ENCODE peak calls at places on chromosome 17, in ten cellular contexts. L is IMR-90; W is colonic mucosa; Z is CD4-positive, alpha-beta memory T cell; O is Peyer's patch; P is lung; X is testis; J is pancreas; U is H1; M is right cardiac atrium. K is an unnamed sample.

GRCh38 chr17:55576237-55576998 is 65.2 kb upstream of the SMIM36 start:
- DNase-seq in M (peak; percentile 54), J (no peak), U (no peak), W (no peak), L (peak; percentile 75), P (no peak), X (no peak), Z (peak; percentile 7), O (no peak), K (no peak)

GRCh38 chr17:72125742-72126141 is 4.9 kb downstream of the SOX9 start:
- DNase-seq in X (no peak), L (peak; percentile 62), M (no peak), W (no peak), J (no peak), P (no peak), Z (no peak), O (no peak), U (no peak), K (no peak)

GRCh38 chr17:42553161-42553818 is 567 bp downstream of the HSD17B1 start:
- DNase-seq in M (peak; percentile 67), Z (no peak), J (no peak), P (no peak), W (no peak), L (no peak), U (no peak), O (no peak), X (peak; percentile 83), K (no peak)

GRCh38 chr17:37045271-37045946 is 96.7 kb downstream of the AATF start:
- DNase-seq in O (no peak), W (no peak), L (no peak), X (no peak), P (no peak), U (no peak), J (no peak), Z (no peak), M (no peak), K (no peak)

GRCh38 chr17:52128721-52129120 is 29.8 kb downstream of the CA10 start:
- DNase-seq in U (no peak), J (no peak), P (no peak), W (no peak), M (no peak), X (no peak), O (no peak), Z (no peak), L (no peak), K (no peak)

GRCh38 chr17:70886648-70887047 is 717.3 kb downstream of the KCNJ2 start:
- DNase-seq in M (no peak), O (no peak), L (no peak), U (no peak), X (no peak), J (no peak), W (no peak), P (no peak), Z (no peak), K (no peak)

GRCh38 chr17:41483991-41484826 is 3.3 kb upstream of the KRT35 start:
- DNase-seq in O (no peak), U (no peak), X (no peak), L (peak; percentile 37), M (no peak), P (no peak), J (no peak), Z (no peak), W (no peak), K (no peak)

GRCh38 chr17:32370426-32370825 is 20.5 kb downstream of the ZNF207 start:
- DNase-seq in O (no peak), X (no peak), J (no peak), W (no peak), Z (no peak), U (no peak), L (no peak), P (no peak), M (no peak), K (no peak)

GRCh38 chr17:4186244-4186920 is 43.4 kb downstream of the CYB5D2 start:
- DNase-seq in L (no peak), J (no peak), O (no peak), P (no peak), U (no peak), M (no peak), W (no peak), X (peak; percentile 46), Z (no peak), K (no peak)

GRCh38 chr17:4188076-4188475 is 45.1 kb downstream of the CYB5D2 start:
- DNase-seq in Z (no peak), O (no peak), M (no peak), P (no peak), J (no peak), X (no peak), L (no peak), U (no peak), W (no peak), K (no peak)

GRCh38 chr17:4189280-4189679 is 46.3 kb downstream of the CYB5D2 start:
- DNase-seq in Z (peak; percentile 18), W (no peak), M (no peak), O (no peak), X (no peak), U (no peak), L (no peak), P (no peak), J (no peak), K (no peak)

GRCh38 chr17:4185656-4186055 is 42.7 kb downstream of the CYB5D2 start:
- DNase-seq in Z (no peak), X (no peak), J (no peak), L (no peak), W (no peak), O (no peak), M (no peak), P (no peak), U (no peak), K (no peak)

GRCh38 chr17:4187076-4187475 is 44.1 kb downstream of the CYB5D2 start:
- DNase-seq in L (no peak), Z (no peak), O (no peak), P (no peak), U (no peak), W (no peak), M (no peak), X (no peak), J (no peak), K (no peak)
- H3K27ac ChIP-seq in L (no peak overlapping the region), Z (no peak overlapping the region), O (no peak overlapping the region), P (no peak overlapping the region), U (peak overlapping the region; percentile 35), W (no peak overlapping the region), M (no peak overlapping the region), X (no peak overlapping the region), J (no peak overlapping the region), K (no peak overlapping the region)

DNA sequence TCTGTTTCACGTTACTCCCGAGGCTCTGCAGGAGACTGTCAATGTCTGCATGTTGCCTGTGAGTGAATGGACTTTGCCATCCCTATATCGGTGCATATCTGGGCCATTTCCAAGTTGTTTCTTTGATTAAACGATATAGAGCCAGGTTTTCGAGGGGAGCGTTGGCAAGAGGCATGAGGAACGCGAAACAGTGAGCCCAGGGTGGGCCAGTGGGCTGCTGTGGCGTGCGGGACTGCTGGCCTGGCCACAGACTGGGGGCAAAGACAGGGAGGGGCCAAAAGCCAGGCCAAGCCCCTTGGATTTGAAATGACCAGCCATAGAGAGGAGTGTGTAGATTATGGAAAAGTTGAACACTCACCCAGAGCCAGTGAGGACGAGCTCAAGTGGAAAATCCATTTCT is 3.5 kb downstream of the CRHR1 start:
- DNase-seq in X (no peak), J (no peak), M (no peak), W (no peak), P (no peak), L (no peak), Z (no peak), O (no peak), U (no peak), K (no peak)
- H3K27me3 ChIP-seq in X (no peaks in the 10 kb centered on the region), J (no peaks in the 10 kb centered on the region), M (no peaks in the 10 kb centered on the region), W (peaks cover 42% of the 10 kb centered on the region), P (peaks cover 4% of the 10 kb centered on the region), L (peaks cover 82% of the 10 kb centered on the region), Z (peaks cover 4% of the 10 kb centered on the region), O (peaks cover 7% of the 10 kb centered on the region), U (peaks cover 12% of the 10 kb centered on the region), K (peaks cover 19% of the 10 kb centered on the region)

DNA sequence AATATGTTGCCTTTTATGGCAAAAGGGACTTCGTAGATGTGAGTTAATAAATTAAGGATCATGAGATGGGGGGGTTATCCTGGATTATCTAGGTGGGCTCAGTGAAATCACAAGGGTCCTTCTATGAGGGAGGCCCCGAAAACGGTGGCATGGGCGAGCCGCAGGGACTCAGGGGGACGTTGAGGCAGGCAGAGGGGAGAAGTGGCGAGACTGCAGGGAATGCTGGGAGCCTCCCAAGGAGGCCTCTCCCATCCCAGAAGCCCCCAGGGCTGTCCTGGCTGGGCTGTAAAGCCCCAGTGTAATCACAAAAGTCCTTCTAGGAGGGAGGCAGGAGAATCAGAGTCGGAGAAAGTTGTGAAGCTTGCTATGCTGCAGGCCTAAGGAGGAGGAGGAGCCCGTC is 35.0 kb downstream of the ITGAE start:
- DNase-seq in J (no peak), W (no peak), O (no peak), M (no peak), L (no peak), U (no peak), P (no peak), Z (no peak), X (no peak), K (no peak)
- H3K27ac ChIP-seq in J (no peak overlapping the region), W (no peak overlapping the region), O (peak overlapping the region; percentile 64), M (no peak overlapping the region), L (no peak overlapping the region), U (no peak overlapping the region), P (no peak overlapping the region), Z (peak overlapping the region; percentile 42), X (no peak overlapping the region), K (peak overlapping the region; percentile 47)

GRCh38 chr17:50570516-50570915 is 10.0 kb downstream of the CACNA1G start:
- DNase-seq in U (no peak), O (no peak), J (no peak), P (no peak), M (no peak), Z (no peak), X (no peak), L (no peak), W (no peak), K (no peak)

GRCh38 chr17:50565559-50566350 is 5.2 kb downstream of the CACNA1G start:
- DNase-seq in U (no peak), M (no peak), O (no peak), J (no peak), P (no peak), W (no peak), X (no peak), L (peak; percentile 4), Z (peak; percentile 45), K (no peak)

GRCh38 chr17:50569592-50569991 is 9.1 kb downstream of the CACNA1G start:
- DNase-seq in X (no peak), O (no peak), W (no peak), M (no peak), J (no peak), Z (no peak), P (no peak), U (no peak), L (no peak), K (no peak)

GRCh38 chr17:50571681-50572080 is 11.2 kb downstream of the CACNA1G start:
- DNase-seq in Z (no peak), J (no peak), M (no peak), W (no peak), X (no peak), P (no peak), L (no peak), O (no peak), U (no peak), K (no peak)

DNA sequence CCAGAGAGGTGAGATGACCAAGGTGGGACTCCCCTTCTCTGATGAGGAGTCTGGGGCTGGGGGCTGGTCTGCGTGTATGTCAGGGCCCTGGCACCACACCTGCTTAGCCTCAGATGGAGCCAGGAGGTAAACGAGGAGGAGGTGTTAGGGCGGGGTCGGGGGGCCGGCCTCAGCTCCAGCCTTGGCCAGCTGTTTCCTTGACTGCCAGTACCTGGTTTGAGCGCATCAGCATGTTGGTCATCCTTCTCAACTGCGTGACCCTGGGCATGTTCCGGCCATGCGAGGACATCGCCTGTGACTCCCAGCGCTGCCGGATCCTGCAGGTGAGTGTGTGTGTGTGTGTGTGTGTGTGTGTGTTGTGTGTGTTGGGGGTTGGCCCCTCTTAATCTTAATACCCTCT is 8.1 kb downstream of the CACNA1G start:
- DNase-seq in L (no peak), P (no peak), Z (no peak), M (no peak), J (no peak), U (no peak), O (no peak), X (no peak), W (no peak), K (no peak)
- H3K27me3 ChIP-seq in L (peaks cover 66% of the 10 kb centered on the region), P (no peaks in the 10 kb centered on the region), Z (peaks cover 10% of the 10 kb centered on the region), M (no peaks in the 10 kb centered on the region), J (no peaks in the 10 kb centered on the region), U (peaks cover 4% of the 10 kb centered on the region), O (no peaks in the 10 kb centered on the region), X (no peaks in the 10 kb centered on the region), W (peaks cover 12% of the 10 kb centered on the region), K (peaks cover 2% of the 10 kb centered on the region)

K was measured in effector memory CD4-positive, alpha-beta T cell.